ENCODE peak calls at places on chromosome 3, in six cellular contexts. L is stimulated activated CD4-positive, alpha-beta T cell treated with anti-CD3 and anti-CD28 coated beads, Interleukin-2, amount 100 ng/mL, for 48 hours; H is OCI-LY7; T is activated naive CD4-positive, alpha-beta T cell treated with Interleukin-2 at 50 U/mL for 16 hours; U is HuH-7.5; Z is T47D. N is an unnamed sample.

GRCh38 chr3:56137406-56137805 is 330.9 kb downstream of the ERC2 start:
- DNase-seq in Z (no peak), L (no peak), H (no peak), U (no peak), T (no peak), N (no peak)

GRCh38 chr3:168812234-168812633 is 716.5 kb upstream of the GOLIM4 start:
- DNase-seq in T (no peak), U (no peak), H (no peak), Z (no peak), L (no peak), N (no peak)

GRCh38 chr3:119585867-119586570 is 6.7 kb downstream of the ADPRH start:
- DNase-seq in Z (no peak), L (no peak), H (no peak), U (no peak), T (no peak), N (peak)

GRCh38 chr3:41684802-41685740 is 276.8 kb downstream of the ULK4 start:
- DNase-seq in L (no peak), U (no peak), Z (no peak), H (no peak), T (no peak), N (peak)

GRCh38 chr3:58029842-58030584 is 21.8 kb downstream of the FLNB start:
- DNase-seq in L (no peak), T (no peak), U (no peak), H (no peak), Z (no peak), N (no peak)

GRCh38 chr3:129439381-129439816 is 349 bp downstream of the MBD4 start:
- DNase-seq in H (peak), U (no peak), T (peak), Z (peak), L (peak), N (no peak)

GRCh38 chr3:123412811-123413588 is 35.9 kb downstream of the ADCY5 start:
- DNase-seq in Z (no peak), H (no peak), L (no peak), U (no peak), T (no peak), N (no peak)

GRCh38 chr3:10548997-10549396 is 43.6 kb upstream of the ATP2B2 start:
- DNase-seq in L (no peak), U (no peak), T (peak), Z (no peak), H (no peak), N (no peak)

GRCh38 chr3:175274056-175274455 is 414.9 kb downstream of the NAALADL2 start:
- DNase-seq in Z (no peak), U (no peak), L (no peak), H (no peak), T (no peak), N (no peak)

GRCh38 chr3:111585214-111585613 is 9.9 kb downstream of the ZBED2 start:
- DNase-seq in T (no peak), L (no peak), U (no peak), Z (no peak), H (no peak), N (no peak)

GRCh38 chr3:21672303-21672702 is 78.7 kb downstream of the ZNF385D start:
- DNase-seq in L (no peak), Z (no peak), H (no peak), T (no peak), U (no peak), N (peak)

GRCh38 chr3:105458518-105459215 is 92.0 kb downstream of the ALCAM start:
- DNase-seq in Z (no peak), U (no peak), T (no peak), H (no peak), L (no peak), N (peak)

GRCh38 chr3:143120716-143121239 is 1.2 kb downstream of the CHST2 start:
- DNase-seq in L (peak), Z (no peak), H (no peak), U (no peak), T (peak), N (peak)

GRCh38 chr3:157201648-157202278 is 41.8 kb upstream of the CCNL1 start:
- DNase-seq in L (no peak), T (no peak), H (peak), Z (peak), U (peak), N (peak)

GRCh38 chr3:167729591-167729990 is 5.1 kb downstream of the PDCD10 start:
- DNase-seq in T (no peak), U (no peak), L (no peak), Z (no peak), H (peak), N (no peak)

GRCh38 chr3:56775931-56776461 is 25.8 kb downstream of the ARHGEF3 start:
- DNase-seq in Z (no peak), T (no peak), U (no peak), H (no peak), L (no peak), N (peak)

GRCh38 chr3:13571264-13571663 is 22.3 kb downstream of the FBLN2 start:
- DNase-seq in T (no peak), L (no peak), Z (no peak), U (no peak), H (no peak), N (no peak)

GRCh38 chr3:54067060-54067459 is 55.3 kb upstream of the CACNA2D3 start:
- DNase-seq in H (no peak), L (no peak), U (no peak), Z (no peak), T (no peak), N (no peak)

GRCh38 chr3:48478631-48479555 is 25.1 kb downstream of the SHISA5 start:
- DNase-seq in T (peak), L (no peak), U (no peak), H (peak), Z (no peak), N (no peak)